ENCODE peak calls at places on chromosomes 5 and 9, in five cellular contexts. One of them, this sample, is unnamed. For H3K4me1, the result is how much of the 10 kb centered on the place peaks cover.

GRCh38 chr9:113350937-113351336 is 1.6 kb downstream of the BSPRY start:
- DNase-seq in tibial artery: no peak
- DNase-seq in right atrium auricular region: no peak
- DNase-seq in neuronal stem cell: no peak
- DNase-seq in upper lobe of left lung: no peak
- DNase-seq in this sample: peak

GRCh38 chr5:76583163-76584047 is 39.8 kb downstream of the F2RL2 start:
- DNase-seq in tibial artery: no peak
- DNase-seq in upper lobe of left lung: no peak
- DNase-seq in neuronal stem cell: no peak
- DNase-seq in right atrium auricular region: no peak
- DNase-seq in this sample: no peak

GRCh38 chr5:148913493-148913892 is 87.1 kb downstream of the ADRB2 start:
- DNase-seq in upper lobe of left lung: no peak
- DNase-seq in right atrium auricular region: no peak
- DNase-seq in tibial artery: no peak
- DNase-seq in neuronal stem cell: no peak
- DNase-seq in this sample: no peak

GRCh38 chr5:138903113-138903789 is 28.1 kb upstream of the LRRTM2 start:
- DNase-seq in upper lobe of left lung: no peak
- DNase-seq in tibial artery: no peak
- DNase-seq in right atrium auricular region: no peak
- DNase-seq in neuronal stem cell: no peak
- DNase-seq in this sample: no peak

GRCh38 chr9:87564111-87564510 is 66.4 kb downstream of the DAPK1 start:
- DNase-seq in right atrium auricular region: no peak
- DNase-seq in upper lobe of left lung: no peak
- DNase-seq in tibial artery: no peak
- DNase-seq in neuronal stem cell: no peak
- DNase-seq in this sample: no peak

GRCh38 chr9:550267-550790 is 291.2 kb upstream of the DMRT1 start:
- DNase-seq in right atrium auricular region: no peak
- DNase-seq in neuronal stem cell: no peak
- DNase-seq in upper lobe of left lung: no peak
- DNase-seq in tibial artery: no peak
- DNase-seq in this sample: no peak

GRCh38 chr5:95959964-95960801 is 1.5 kb downstream of the ELL2 start:
- DNase-seq in upper lobe of left lung: peak
- DNase-seq in neuronal stem cell: no peak
- DNase-seq in right atrium auricular region: no peak
- DNase-seq in tibial artery: no peak
- DNase-seq in this sample: no peak

GRCh38 chr9:105332471-105332870 is 88.0 kb downstream of the SLC44A1 start:
- DNase-seq in tibial artery: no peak
- DNase-seq in upper lobe of left lung: no peak
- DNase-seq in right atrium auricular region: no peak
- DNase-seq in neuronal stem cell: no peak
- DNase-seq in this sample: no peak

GRCh38 chr5:139272471-139273321 is 20.8 kb upstream of the MATR3 start:
- DNase-seq in neuronal stem cell: no peak
- DNase-seq in upper lobe of left lung: no peak
- DNase-seq in tibial artery: no peak
- DNase-seq in right atrium auricular region: no peak
- DNase-seq in this sample: no peak

GRCh38 chr9:33132249-33132772 is 34.8 kb downstream of the B4GALT1 start:
- DNase-seq in upper lobe of left lung: peak
- DNase-seq in neuronal stem cell: no peak
- DNase-seq in right atrium auricular region: no peak
- DNase-seq in tibial artery: peak
- DNase-seq in this sample: peak

GRCh38 chr9:33133186-33133585 is 34.0 kb downstream of the B4GALT1 start:
- DNase-seq in upper lobe of left lung: peak
- DNase-seq in right atrium auricular region: no peak
- DNase-seq in tibial artery: peak
- DNase-seq in neuronal stem cell: no peak
- DNase-seq in this sample: no peak

GRCh38 chr9:33130961-33131360 is 36.2 kb downstream of the B4GALT1 start:
- DNase-seq in upper lobe of left lung: peak
- DNase-seq in tibial artery: peak
- DNase-seq in right atrium auricular region: no peak
- DNase-seq in neuronal stem cell: no peak
- DNase-seq in this sample: no peak

GRCh38 chr9:33130501-33130900 is 36.6 kb downstream of the B4GALT1 start:
- DNase-seq in neuronal stem cell: no peak
- DNase-seq in upper lobe of left lung: peak
- DNase-seq in right atrium auricular region: no peak
- DNase-seq in tibial artery: peak
- DNase-seq in this sample: no peak

GRCh38 chr9:33131505-33132248 is 35.5 kb downstream of the B4GALT1 start:
- DNase-seq in right atrium auricular region: no peak
- DNase-seq in neuronal stem cell: no peak
- DNase-seq in upper lobe of left lung: no peak
- DNase-seq in tibial artery: no peak
- DNase-seq in this sample: peak
- H3K4me1 ChIP-seq in right atrium auricular region: half or more
- H3K4me1 ChIP-seq in neuronal stem cell: under half
- H3K4me1 ChIP-seq in upper lobe of left lung: half or more
- H3K4me1 ChIP-seq in tibial artery: under half
- H3K4me1 ChIP-seq in this sample: under half

DNA sequence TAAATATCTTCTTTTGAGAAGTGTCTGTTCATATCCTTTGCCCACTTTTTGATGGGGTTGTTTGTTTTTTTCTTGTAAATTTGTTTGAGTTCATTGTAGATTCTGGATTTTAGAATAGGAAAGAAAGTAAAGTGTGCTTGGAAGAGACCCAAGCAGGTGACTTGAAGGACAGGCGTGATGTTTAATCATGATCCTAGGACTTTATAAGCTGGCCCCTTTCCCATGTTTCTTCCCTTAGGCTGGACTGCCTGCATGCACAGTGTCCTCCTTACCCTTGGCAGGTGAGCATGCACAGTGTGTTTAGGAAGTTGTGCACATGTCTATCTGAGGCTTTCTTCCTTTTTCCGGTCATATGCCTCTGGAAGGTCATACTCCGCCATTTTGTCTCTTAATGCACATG is 61.3 kb downstream of the ISOC1 start:
- DNase-seq in neuronal stem cell: no peak
- DNase-seq in upper lobe of left lung: no peak
- DNase-seq in right atrium auricular region: no peak
- DNase-seq in tibial artery: no peak
- DNase-seq in this sample: no peak
- H3K4me3 ChIP-seq in neuronal stem cell: no peak
- H3K4me3 ChIP-seq in upper lobe of left lung: no peak
- H3K4me3 ChIP-seq in right atrium auricular region: no peak
- H3K4me3 ChIP-seq in tibial artery: no peak
- H3K4me3 ChIP-seq in this sample: no peak

GRCh38 chr5:168337361-168337760 is 45.9 kb downstream of the WWC1 start:
- DNase-seq in neuronal stem cell: no peak
- DNase-seq in right atrium auricular region: no peak
- DNase-seq in upper lobe of left lung: no peak
- DNase-seq in tibial artery: peak
- DNase-seq in this sample: no peak
- H3K27ac ChIP-seq in neuronal stem cell: no peak
- H3K27ac ChIP-seq in right atrium auricular region: no peak
- H3K27ac ChIP-seq in upper lobe of left lung: no peak
- H3K27ac ChIP-seq in tibial artery: no peak
- H3K27ac ChIP-seq in this sample: no peak

GRCh38 chr5:154722936-154723335 is 32.2 kb upstream of the LARP1 start:
- DNase-seq in tibial artery: no peak
- DNase-seq in upper lobe of left lung: no peak
- DNase-seq in right atrium auricular region: no peak
- DNase-seq in neuronal stem cell: no peak
- DNase-seq in this sample: no peak
- H3K4me1 ChIP-seq in tibial artery: under half
- H3K4me1 ChIP-seq in upper lobe of left lung: under half
- H3K4me1 ChIP-seq in right atrium auricular region: under half
- H3K4me1 ChIP-seq in neuronal stem cell: under half
- H3K4me1 ChIP-seq in this sample: under half

DNA sequence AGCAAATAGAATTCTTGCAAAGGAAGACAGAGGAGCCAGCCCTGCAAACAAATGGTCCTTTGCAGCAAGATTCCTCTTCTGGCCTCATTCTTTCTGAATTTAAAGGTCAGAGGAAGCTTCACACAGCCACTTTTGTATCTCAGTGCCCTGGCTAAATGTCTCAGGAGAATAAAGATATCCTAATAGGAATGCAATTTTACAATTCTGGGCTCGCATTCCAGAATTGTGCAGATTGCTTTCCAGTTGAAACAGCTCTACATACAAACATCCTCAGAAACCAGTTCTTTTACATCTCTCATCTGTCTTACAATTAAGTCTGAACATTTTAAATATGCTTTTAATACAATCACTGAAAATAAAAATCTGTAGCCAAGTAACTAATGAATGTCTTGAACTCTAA is 14.6 kb upstream of the ACOT12 start:
- DNase-seq in right atrium auricular region: no peak
- DNase-seq in tibial artery: no peak
- DNase-seq in neuronal stem cell: no peak
- DNase-seq in upper lobe of left lung: no peak
- DNase-seq in this sample: no peak
- H3K4me3 ChIP-seq in right atrium auricular region: no peak
- H3K4me3 ChIP-seq in tibial artery: no peak
- H3K4me3 ChIP-seq in neuronal stem cell: no peak
- H3K4me3 ChIP-seq in upper lobe of left lung: no peak
- H3K4me3 ChIP-seq in this sample: no peak

GRCh38 chr9:37405350-37405749 is 17.1 kb upstream of the GRHPR start:
- DNase-seq in upper lobe of left lung: no peak
- DNase-seq in neuronal stem cell: no peak
- DNase-seq in tibial artery: no peak
- DNase-seq in right atrium auricular region: no peak
- DNase-seq in this sample: no peak
- H3K27ac ChIP-seq in upper lobe of left lung: no peak
- H3K27ac ChIP-seq in neuronal stem cell: no peak
- H3K27ac ChIP-seq in tibial artery: no peak
- H3K27ac ChIP-seq in right atrium auricular region: peak
- H3K27ac ChIP-seq in this sample: no peak

GRCh38 chr5:32419791-32420190 is 24.7 kb downstream of the ZFR start:
- DNase-seq in tibial artery: no peak
- DNase-seq in right atrium auricular region: no peak
- DNase-seq in neuronal stem cell: no peak
- DNase-seq in upper lobe of left lung: no peak
- DNase-seq in this sample: no peak
- H3K4me1 ChIP-seq in tibial artery: under half
- H3K4me1 ChIP-seq in right atrium auricular region: under half
- H3K4me1 ChIP-seq in neuronal stem cell: under half
- H3K4me1 ChIP-seq in upper lobe of left lung: under half
- H3K4me1 ChIP-seq in this sample: under half

GRCh38 chr5:75200776-75201175 is 35.9 kb downstream of the ANKRD31 start:
- DNase-seq in neuronal stem cell: no peak
- DNase-seq in tibial artery: no peak
- DNase-seq in upper lobe of left lung: no peak
- DNase-seq in right atrium auricular region: no peak
- DNase-seq in this sample: no peak

GRCh38 chr5:75202935-75203334 is 33.7 kb downstream of the ANKRD31 start:
- DNase-seq in upper lobe of left lung: no peak
- DNase-seq in neuronal stem cell: no peak
- DNase-seq in tibial artery: no peak
- DNase-seq in right atrium auricular region: no peak
- DNase-seq in this sample: no peak

GRCh38 chr5:75199946-75200345 is 36.7 kb downstream of the ANKRD31 start:
- DNase-seq in neuronal stem cell: no peak
- DNase-seq in tibial artery: no peak
- DNase-seq in upper lobe of left lung: no peak
- DNase-seq in right atrium auricular region: no peak
- DNase-seq in this sample: no peak

GRCh38 chr5:75197746-75198145 is 38.9 kb downstream of the ANKRD31 start:
- DNase-seq in right atrium auricular region: no peak
- DNase-seq in tibial artery: no peak
- DNase-seq in upper lobe of left lung: no peak
- DNase-seq in neuronal stem cell: no peak
- DNase-seq in this sample: no peak

GRCh38 chr5:75203604-75204003 is 33.1 kb downstream of the ANKRD31 start:
- DNase-seq in neuronal stem cell: no peak
- DNase-seq in upper lobe of left lung: no peak
- DNase-seq in right atrium auricular region: no peak
- DNase-seq in tibial artery: no peak
- DNase-seq in this sample: no peak
- H3K4me3 ChIP-seq in neuronal stem cell: no peak
- H3K4me3 ChIP-seq in upper lobe of left lung: no peak
- H3K4me3 ChIP-seq in right atrium auricular region: no peak
- H3K4me3 ChIP-seq in tibial artery: no peak
- H3K4me3 ChIP-seq in this sample: no peak

GRCh38 chr9:106981396-106982287 is 118.7 kb downstream of the ZNF462 start:
- DNase-seq in right atrium auricular region: no peak
- DNase-seq in neuronal stem cell: no peak
- DNase-seq in upper lobe of left lung: no peak
- DNase-seq in tibial artery: no peak
- DNase-seq in this sample: no peak

GRCh38 chr9:106980551-106981101 is 117.7 kb downstream of the ZNF462 start:
- DNase-seq in upper lobe of left lung: no peak
- DNase-seq in right atrium auricular region: no peak
- DNase-seq in tibial artery: no peak
- DNase-seq in neuronal stem cell: no peak
- DNase-seq in this sample: no peak

DNA sequence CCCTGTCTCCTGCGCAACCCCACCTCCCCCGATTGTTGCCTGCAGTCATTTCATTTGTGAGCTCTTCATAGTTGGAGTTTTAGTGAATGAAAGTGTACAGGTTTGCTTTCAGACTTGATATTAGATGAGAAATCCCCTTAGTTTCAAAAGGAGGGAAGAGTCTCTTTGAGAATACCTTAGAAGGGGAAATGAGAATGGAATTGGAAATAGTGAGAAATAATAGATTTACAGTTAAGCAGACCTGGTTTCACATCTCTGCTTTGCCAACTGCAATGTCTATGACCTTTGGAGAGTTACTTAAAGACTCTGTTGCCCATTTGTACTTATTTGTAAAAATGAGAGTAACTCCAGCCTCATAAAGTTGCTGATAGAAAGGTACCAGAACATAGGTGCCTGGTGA is 120.4 kb downstream of the ZNF462 start:
- DNase-seq in neuronal stem cell: no peak
- DNase-seq in upper lobe of left lung: no peak
- DNase-seq in tibial artery: no peak
- DNase-seq in right atrium auricular region: no peak
- DNase-seq in this sample: no peak
- H3K27ac ChIP-seq in neuronal stem cell: no peak
- H3K27ac ChIP-seq in upper lobe of left lung: no peak
- H3K27ac ChIP-seq in tibial artery: no peak
- H3K27ac ChIP-seq in right atrium auricular region: no peak
- H3K27ac ChIP-seq in this sample: no peak